ENCODE peak calls at places on chromosomes 2 and 18, in seven cellular contexts. One of them, this sample, is unnamed.

GRCh38 chr18:42745931-42746330 is 369.6 kb downstream of the RIT2 start:
- DNase-seq in GDM1: no peak
- DNase-seq in endothelial cell of umbilical vein: no peak
- DNase-seq in neuronal stem cell: no peak
- DNase-seq in cardiac fibroblast: no peak
- DNase-seq in aorta: no peak
- DNase-seq in activated naive CD4-positive, alpha-beta T cell treated with Interleukin-2 at 50 U/mL for 16 hours: no peak
- DNase-seq in this sample: no peak

GRCh38 chr18:7476386-7476785 is 90.7 kb upstream of the PTPRM start:
- DNase-seq in cardiac fibroblast: no peak
- DNase-seq in activated naive CD4-positive, alpha-beta T cell treated with Interleukin-2 at 50 U/mL for 16 hours: no peak
- DNase-seq in neuronal stem cell: no peak
- DNase-seq in GDM1: no peak
- DNase-seq in aorta: no peak
- DNase-seq in endothelial cell of umbilical vein: no peak
- DNase-seq in this sample: no peak

GRCh38 chr18:22168360-22168921 is 948 bp upstream of the GATA6 start:
- DNase-seq in endothelial cell of umbilical vein: peak
- DNase-seq in neuronal stem cell: no peak
- DNase-seq in GDM1: no peak
- DNase-seq in cardiac fibroblast: peak
- DNase-seq in activated naive CD4-positive, alpha-beta T cell treated with Interleukin-2 at 50 U/mL for 16 hours: no peak
- DNase-seq in aorta: no peak
- DNase-seq in this sample: no peak

GRCh38 chr2:42944744-42945415 is 152.5 kb upstream of the HAAO start:
- DNase-seq in endothelial cell of umbilical vein: no peak
- DNase-seq in aorta: no peak
- DNase-seq in neuronal stem cell: no peak
- DNase-seq in activated naive CD4-positive, alpha-beta T cell treated with Interleukin-2 at 50 U/mL for 16 hours: no peak
- DNase-seq in GDM1: no peak
- DNase-seq in cardiac fibroblast: peak
- DNase-seq in this sample: no peak

GRCh38 chr2:237648016-237648381 is 20.6 kb downstream of the LRRFIP1 start:
- DNase-seq in aorta: peak
- DNase-seq in activated naive CD4-positive, alpha-beta T cell treated with Interleukin-2 at 50 U/mL for 16 hours: no peak
- DNase-seq in GDM1: no peak
- DNase-seq in cardiac fibroblast: no peak
- DNase-seq in neuronal stem cell: no peak
- DNase-seq in endothelial cell of umbilical vein: no peak
- DNase-seq in this sample: no peak

GRCh38 chr2:26298638-26299393 is 47.1 kb upstream of the SELENOI start:
- DNase-seq in endothelial cell of umbilical vein: peak
- DNase-seq in aorta: no peak
- DNase-seq in cardiac fibroblast: peak
- DNase-seq in GDM1: no peak
- DNase-seq in activated naive CD4-positive, alpha-beta T cell treated with Interleukin-2 at 50 U/mL for 16 hours: peak
- DNase-seq in neuronal stem cell: peak
- DNase-seq in this sample: peak

GRCh38 chr2:26691140-26691539 is 1.4 kb upstream of the KCNK3 start:
- DNase-seq in neuronal stem cell: no peak
- DNase-seq in cardiac fibroblast: no peak
- DNase-seq in endothelial cell of umbilical vein: no peak
- DNase-seq in aorta: no peak
- DNase-seq in GDM1: no peak
- DNase-seq in activated naive CD4-positive, alpha-beta T cell treated with Interleukin-2 at 50 U/mL for 16 hours: no peak
- DNase-seq in this sample: no peak

GRCh38 chr2:174395284-174395968 is at the start of gene SCRN3:
- DNase-seq in endothelial cell of umbilical vein: peak
- DNase-seq in activated naive CD4-positive, alpha-beta T cell treated with Interleukin-2 at 50 U/mL for 16 hours: peak
- DNase-seq in GDM1: peak
- DNase-seq in neuronal stem cell: peak
- DNase-seq in aorta: peak
- DNase-seq in cardiac fibroblast: peak
- DNase-seq in this sample: peak

GRCh38 chr2:147554708-147555107 is 290.1 kb upstream of the ACVR2A start:
- DNase-seq in neuronal stem cell: no peak
- DNase-seq in endothelial cell of umbilical vein: no peak
- DNase-seq in GDM1: no peak
- DNase-seq in aorta: no peak
- DNase-seq in cardiac fibroblast: no peak
- DNase-seq in activated naive CD4-positive, alpha-beta T cell treated with Interleukin-2 at 50 U/mL for 16 hours: no peak
- DNase-seq in this sample: no peak

GRCh38 chr2:120937736-120938131 is 202.1 kb downstream of the GLI2 start:
- DNase-seq in endothelial cell of umbilical vein: no peak
- DNase-seq in activated naive CD4-positive, alpha-beta T cell treated with Interleukin-2 at 50 U/mL for 16 hours: no peak
- DNase-seq in GDM1: no peak
- DNase-seq in cardiac fibroblast: peak
- DNase-seq in aorta: no peak
- DNase-seq in neuronal stem cell: no peak
- DNase-seq in this sample: no peak

GRCh38 chr2:157786663-157787363 is 89.3 kb downstream of the ACVR1 start:
- DNase-seq in GDM1: no peak
- DNase-seq in activated naive CD4-positive, alpha-beta T cell treated with Interleukin-2 at 50 U/mL for 16 hours: no peak
- DNase-seq in cardiac fibroblast: no peak
- DNase-seq in endothelial cell of umbilical vein: peak
- DNase-seq in aorta: no peak
- DNase-seq in neuronal stem cell: no peak
- DNase-seq in this sample: no peak

GRCh38 chr2:113283704-113284284 is 5.1 kb upstream of the PAX8 start:
- DNase-seq in neuronal stem cell: no peak
- DNase-seq in activated naive CD4-positive, alpha-beta T cell treated with Interleukin-2 at 50 U/mL for 16 hours: no peak
- DNase-seq in GDM1: no peak
- DNase-seq in aorta: peak
- DNase-seq in cardiac fibroblast: peak
- DNase-seq in endothelial cell of umbilical vein: peak
- DNase-seq in this sample: no peak

GRCh38 chr2:36329746-36330145 is 25.8 kb upstream of the CRIM1 start:
- DNase-seq in aorta: no peak
- DNase-seq in GDM1: no peak
- DNase-seq in activated naive CD4-positive, alpha-beta T cell treated with Interleukin-2 at 50 U/mL for 16 hours: no peak
- DNase-seq in cardiac fibroblast: peak
- DNase-seq in endothelial cell of umbilical vein: peak
- DNase-seq in neuronal stem cell: no peak
- DNase-seq in this sample: no peak

GRCh38 chr2:25127631-25128030 is 40.7 kb downstream of the POMC start:
- DNase-seq in activated naive CD4-positive, alpha-beta T cell treated with Interleukin-2 at 50 U/mL for 16 hours: no peak
- DNase-seq in cardiac fibroblast: no peak
- DNase-seq in GDM1: no peak
- DNase-seq in endothelial cell of umbilical vein: no peak
- DNase-seq in aorta: no peak
- DNase-seq in neuronal stem cell: no peak
- DNase-seq in this sample: no peak

GRCh38 chr2:69917854-69918253 is 2.9 kb downstream of the MXD1 start:
- DNase-seq in GDM1: peak
- DNase-seq in cardiac fibroblast: peak
- DNase-seq in activated naive CD4-positive, alpha-beta T cell treated with Interleukin-2 at 50 U/mL for 16 hours: no peak
- DNase-seq in aorta: no peak
- DNase-seq in neuronal stem cell: no peak
- DNase-seq in endothelial cell of umbilical vein: peak
- DNase-seq in this sample: no peak

GRCh38 chr2:233358864-233359386 is 4.6 kb downstream of the DGKD start:
- DNase-seq in GDM1: no peak
- DNase-seq in cardiac fibroblast: no peak
- DNase-seq in endothelial cell of umbilical vein: no peak
- DNase-seq in aorta: no peak
- DNase-seq in activated naive CD4-positive, alpha-beta T cell treated with Interleukin-2 at 50 U/mL for 16 hours: no peak
- DNase-seq in neuronal stem cell: no peak
- DNase-seq in this sample: no peak

GRCh38 chr18:24585996-24586566 is 125.6 kb downstream of the HRH4 start:
- DNase-seq in GDM1: no peak
- DNase-seq in activated naive CD4-positive, alpha-beta T cell treated with Interleukin-2 at 50 U/mL for 16 hours: no peak
- DNase-seq in neuronal stem cell: no peak
- DNase-seq in endothelial cell of umbilical vein: no peak
- DNase-seq in cardiac fibroblast: no peak
- DNase-seq in aorta: no peak
- DNase-seq in this sample: no peak

GRCh38 chr18:45657357-45658335 is 42.4 kb downstream of the SLC14A2 start:
- DNase-seq in neuronal stem cell: no peak
- DNase-seq in endothelial cell of umbilical vein: no peak
- DNase-seq in cardiac fibroblast: peak
- DNase-seq in aorta: no peak
- DNase-seq in GDM1: no peak
- DNase-seq in activated naive CD4-positive, alpha-beta T cell treated with Interleukin-2 at 50 U/mL for 16 hours: no peak
- DNase-seq in this sample: no peak

GRCh38 chr18:56962322-56962721 is 184.6 kb upstream of the BOD1L2 start:
- DNase-seq in neuronal stem cell: no peak
- DNase-seq in endothelial cell of umbilical vein: no peak
- DNase-seq in activated naive CD4-positive, alpha-beta T cell treated with Interleukin-2 at 50 U/mL for 16 hours: no peak
- DNase-seq in GDM1: no peak
- DNase-seq in aorta: no peak
- DNase-seq in cardiac fibroblast: no peak
- DNase-seq in this sample: no peak

GRCh38 chr2:182852090-182852489 is 14.3 kb downstream of the FRZB start:
- DNase-seq in activated naive CD4-positive, alpha-beta T cell treated with Interleukin-2 at 50 U/mL for 16 hours: no peak
- DNase-seq in endothelial cell of umbilical vein: no peak
- DNase-seq in neuronal stem cell: no peak
- DNase-seq in GDM1: no peak
- DNase-seq in aorta: no peak
- DNase-seq in cardiac fibroblast: no peak
- DNase-seq in this sample: no peak

GRCh38 chr2:98869868-98870267 is 66.2 kb downstream of the CRACDL start:
- DNase-seq in aorta: no peak
- DNase-seq in neuronal stem cell: no peak
- DNase-seq in activated naive CD4-positive, alpha-beta T cell treated with Interleukin-2 at 50 U/mL for 16 hours: no peak
- DNase-seq in endothelial cell of umbilical vein: no peak
- DNase-seq in GDM1: no peak
- DNase-seq in cardiac fibroblast: no peak
- DNase-seq in this sample: no peak

GRCh38 chr2:43184339-43184895 is 42.0 kb downstream of the ZFP36L2 start:
- DNase-seq in cardiac fibroblast: peak
- DNase-seq in activated naive CD4-positive, alpha-beta T cell treated with Interleukin-2 at 50 U/mL for 16 hours: peak
- DNase-seq in aorta: no peak
- DNase-seq in GDM1: no peak
- DNase-seq in neuronal stem cell: no peak
- DNase-seq in endothelial cell of umbilical vein: no peak
- DNase-seq in this sample: no peak

GRCh38 chr2:96111823-96112500 is 4.4 kb downstream of the ADRA2B start:
- DNase-seq in cardiac fibroblast: no peak
- DNase-seq in endothelial cell of umbilical vein: no peak
- DNase-seq in aorta: peak
- DNase-seq in GDM1: no peak
- DNase-seq in activated naive CD4-positive, alpha-beta T cell treated with Interleukin-2 at 50 U/mL for 16 hours: no peak
- DNase-seq in neuronal stem cell: no peak
- DNase-seq in this sample: no peak

GRCh38 chr2:128064353-128064752 is 26.6 kb upstream of the UGGT1 start:
- DNase-seq in cardiac fibroblast: no peak
- DNase-seq in GDM1: no peak
- DNase-seq in aorta: no peak
- DNase-seq in activated naive CD4-positive, alpha-beta T cell treated with Interleukin-2 at 50 U/mL for 16 hours: no peak
- DNase-seq in neuronal stem cell: no peak
- DNase-seq in endothelial cell of umbilical vein: no peak
- DNase-seq in this sample: no peak

This sample was measured in GM12865.